ENCODE peak calls at places on chromosomes 5 and 9, in ten cellular contexts. One of them, this sample, is unnamed.

GRCh38 chr5:34486160-34486765 is 169.9 kb upstream of the RAI14 start:
- DNase-seq in sigmoid colon: peak; percentile 89
- DNase-seq in body of pancreas: peak; percentile 91
- DNase-seq in lower leg skin: peak; percentile 95
- DNase-seq in spleen: peak; percentile 86
- DNase-seq in suprapubic skin: peak; percentile 87
- DNase-seq in HepG2: peak; percentile 83
- DNase-seq in uterus: peak; percentile 87
- DNase-seq in heart left ventricle: peak; percentile 85
- DNase-seq in K562: peak; percentile 74
- DNase-seq in this sample: peak; percentile 42

GRCh38 chr9:120783611-120784047 is 9.6 kb downstream of the FBXW2 start:
- DNase-seq in sigmoid colon: no peak
- DNase-seq in body of pancreas: no peak
- DNase-seq in lower leg skin: no peak
- DNase-seq in spleen: no peak
- DNase-seq in suprapubic skin: no peak
- DNase-seq in HepG2: peak; percentile 87
- DNase-seq in uterus: no peak
- DNase-seq in heart left ventricle: no peak
- DNase-seq in K562: no peak
- DNase-seq in this sample: no peak

GRCh38 chr5:133341296-133341695 is 271.0 kb downstream of the FSTL4 start:
- DNase-seq in sigmoid colon: peak; percentile 32
- DNase-seq in body of pancreas: no peak
- DNase-seq in lower leg skin: no peak
- DNase-seq in spleen: peak; percentile 60
- DNase-seq in suprapubic skin: no peak
- DNase-seq in HepG2: no peak
- DNase-seq in uterus: no peak
- DNase-seq in heart left ventricle: no peak
- DNase-seq in K562: no peak
- DNase-seq in this sample: no peak

GRCh38 chr5:40258205-40258604 is 421.5 kb upstream of the PTGER4 start:
- DNase-seq in sigmoid colon: no peak
- DNase-seq in body of pancreas: no peak
- DNase-seq in lower leg skin: no peak
- DNase-seq in spleen: no peak
- DNase-seq in suprapubic skin: no peak
- DNase-seq in HepG2: no peak
- DNase-seq in uterus: no peak
- DNase-seq in heart left ventricle: no peak
- DNase-seq in K562: no peak
- DNase-seq in this sample: no peak

GRCh38 chr5:2755371-2755715 is 3.9 kb upstream of the IRX2 start:
- DNase-seq in sigmoid colon: no peak
- DNase-seq in body of pancreas: no peak
- DNase-seq in lower leg skin: no peak
- DNase-seq in spleen: no peak
- DNase-seq in suprapubic skin: no peak
- DNase-seq in HepG2: no peak
- DNase-seq in uterus: no peak
- DNase-seq in heart left ventricle: no peak
- DNase-seq in K562: no peak
- DNase-seq in this sample: no peak

GRCh38 chr5:5154733-5155132 is 14.6 kb downstream of the ADAMTS16 start:
- DNase-seq in sigmoid colon: no peak
- DNase-seq in body of pancreas: no peak
- DNase-seq in lower leg skin: no peak
- DNase-seq in spleen: no peak
- DNase-seq in suprapubic skin: no peak
- DNase-seq in HepG2: no peak
- DNase-seq in uterus: no peak
- DNase-seq in heart left ventricle: no peak
- DNase-seq in K562: no peak
- DNase-seq in this sample: no peak

GRCh38 chr5:159833846-159834245 is 82.4 kb upstream of the ADRA1B start:
- DNase-seq in sigmoid colon: no peak
- DNase-seq in body of pancreas: no peak
- DNase-seq in lower leg skin: no peak
- DNase-seq in spleen: no peak
- DNase-seq in suprapubic skin: no peak
- DNase-seq in HepG2: no peak
- DNase-seq in uterus: no peak
- DNase-seq in heart left ventricle: no peak
- DNase-seq in K562: no peak
- DNase-seq in this sample: no peak

GRCh38 chr5:35679351-35679750 is 61.7 kb downstream of the SPEF2 start:
- DNase-seq in sigmoid colon: no peak
- DNase-seq in body of pancreas: no peak
- DNase-seq in lower leg skin: no peak
- DNase-seq in spleen: no peak
- DNase-seq in suprapubic skin: no peak
- DNase-seq in HepG2: no peak
- DNase-seq in uterus: no peak
- DNase-seq in heart left ventricle: no peak
- DNase-seq in K562: no peak
- DNase-seq in this sample: no peak

GRCh38 chr5:54313311-54314270 is 3.2 kb upstream of the ARL15 start:
- DNase-seq in sigmoid colon: no peak
- DNase-seq in body of pancreas: no peak
- DNase-seq in lower leg skin: no peak
- DNase-seq in spleen: no peak
- DNase-seq in suprapubic skin: no peak
- DNase-seq in HepG2: no peak
- DNase-seq in uterus: no peak
- DNase-seq in heart left ventricle: no peak
- DNase-seq in K562: no peak
- DNase-seq in this sample: no peak

GRCh38 chr5:170861855-170862766 is at the start of gene RANBP17:
- DNase-seq in sigmoid colon: peak; percentile 63
- DNase-seq in body of pancreas: peak; percentile 65
- DNase-seq in lower leg skin: no peak
- DNase-seq in spleen: peak; percentile 78
- DNase-seq in suprapubic skin: no peak
- DNase-seq in HepG2: no peak
- DNase-seq in uterus: no peak
- DNase-seq in heart left ventricle: peak; percentile 58
- DNase-seq in K562: no peak
- DNase-seq in this sample: peak; percentile 11
- TF ChIP-seq POLR2A in sigmoid colon: no peak
- TF ChIP-seq POLR2A in body of pancreas: peak; percentile 16
- TF ChIP-seq POLR2A in lower leg skin: no peak
- TF ChIP-seq POLR2A in spleen: no peak
- TF ChIP-seq POLR2A in suprapubic skin: no peak
- TF ChIP-seq POLR2A in HepG2: no peak
- TF ChIP-seq POLR2A in uterus: no peak
- TF ChIP-seq POLR2A in heart left ventricle: no peak
- TF ChIP-seq POLR2A in K562: no peak
- TF ChIP-seq POLR2A in this sample: no peak

GRCh38 chr9:70412678-70413426 is 1.6 kb downstream of the KLF9 start:
- DNase-seq in sigmoid colon: peak; percentile 97
- DNase-seq in body of pancreas: peak; percentile 92
- DNase-seq in lower leg skin: peak; percentile 97
- DNase-seq in spleen: peak; percentile 93
- DNase-seq in suprapubic skin: peak; percentile 93
- DNase-seq in HepG2: peak; percentile 37
- DNase-seq in uterus: peak; percentile 92
- DNase-seq in heart left ventricle: peak; percentile 95
- DNase-seq in K562: peak; percentile 44
- DNase-seq in this sample: no peak

GRCh38 chr9:70410368-70410767 is 4.1 kb downstream of the KLF9 start:
- DNase-seq in sigmoid colon: no peak
- DNase-seq in body of pancreas: no peak
- DNase-seq in lower leg skin: no peak
- DNase-seq in spleen: no peak
- DNase-seq in suprapubic skin: peak; percentile 26
- DNase-seq in HepG2: no peak
- DNase-seq in uterus: no peak
- DNase-seq in heart left ventricle: no peak
- DNase-seq in K562: no peak
- DNase-seq in this sample: no peak

GRCh38 chr9:70413427-70413797 is 1.0 kb downstream of the KLF9 start:
- DNase-seq in sigmoid colon: no peak
- DNase-seq in body of pancreas: no peak
- DNase-seq in lower leg skin: no peak
- DNase-seq in spleen: no peak
- DNase-seq in suprapubic skin: no peak
- DNase-seq in HepG2: no peak
- DNase-seq in uterus: no peak
- DNase-seq in heart left ventricle: peak; percentile 86
- DNase-seq in K562: peak; percentile 51
- DNase-seq in this sample: peak; percentile 36

GRCh38 chr9:70411141-70411929 is 3.1 kb downstream of the KLF9 start:
- DNase-seq in sigmoid colon: peak; percentile 90
- DNase-seq in body of pancreas: peak; percentile 71
- DNase-seq in lower leg skin: peak; percentile 95
- DNase-seq in spleen: peak; percentile 79
- DNase-seq in suprapubic skin: peak; percentile 82
- DNase-seq in HepG2: peak; percentile 9
- DNase-seq in uterus: peak; percentile 72
- DNase-seq in heart left ventricle: peak; percentile 75
- DNase-seq in K562: peak; percentile 19
- DNase-seq in this sample: no peak

DNA sequence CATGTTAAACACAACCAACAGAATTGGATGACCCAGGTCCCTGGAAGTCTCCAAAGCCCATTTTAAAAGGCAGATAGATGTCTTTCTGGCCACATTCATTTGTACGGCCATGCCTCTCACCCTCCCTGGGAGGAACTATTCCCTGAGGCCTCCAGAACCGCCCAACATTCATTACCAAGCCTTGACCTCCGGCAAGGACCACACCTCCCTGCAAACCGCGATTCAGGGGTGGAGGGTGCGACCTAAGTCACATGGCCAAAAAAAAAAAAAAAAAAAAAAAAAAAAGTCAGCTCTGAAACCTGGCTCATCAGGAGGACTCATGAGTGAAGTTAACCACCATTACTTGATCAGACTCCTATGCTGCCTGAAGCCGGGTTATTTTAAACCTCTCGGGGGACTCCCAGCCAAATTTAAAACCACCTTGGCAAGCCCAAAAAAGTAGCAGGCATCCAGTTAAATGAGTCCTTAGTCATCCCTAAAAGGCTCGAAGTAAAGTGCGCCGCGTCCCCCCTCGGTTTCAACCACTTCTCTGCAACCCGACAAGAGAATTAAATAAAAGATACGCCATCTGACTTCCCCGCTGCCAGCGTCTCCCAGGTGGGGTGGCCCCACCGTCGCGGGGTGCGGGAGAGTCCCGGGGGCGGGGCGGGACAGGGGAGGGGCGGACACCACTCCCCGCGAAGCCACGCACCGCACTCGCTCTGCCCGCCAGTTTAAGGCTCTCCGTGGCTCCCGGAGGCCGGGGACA is 2.4 kb downstream of the KLF9 start:
- DNase-seq in sigmoid colon: peak; percentile 89
- DNase-seq in body of pancreas: peak; percentile 90
- DNase-seq in lower leg skin: peak; percentile 94
- DNase-seq in spleen: peak; percentile 92
- DNase-seq in suprapubic skin: peak; percentile 88
- DNase-seq in HepG2: peak; percentile 81
- DNase-seq in uterus: peak; percentile 78
- DNase-seq in heart left ventricle: peak; percentile 86
- DNase-seq in K562: peak; percentile 60
- DNase-seq in this sample: peak; percentile 31
- TF ChIP-seq POLR2A in sigmoid colon: peak; percentile 23
- TF ChIP-seq POLR2A in body of pancreas: no peak
- TF ChIP-seq POLR2A in lower leg skin: no peak
- TF ChIP-seq POLR2A in spleen: no peak
- TF ChIP-seq POLR2A in suprapubic skin: no peak
- TF ChIP-seq POLR2A in HepG2: peak; percentile 78
- TF ChIP-seq POLR2A in uterus: peak; percentile 6
- TF ChIP-seq POLR2A in heart left ventricle: peak; percentile 67
- TF ChIP-seq POLR2A in K562: no peak
- TF ChIP-seq POLR2A in this sample: no peak

DNA sequence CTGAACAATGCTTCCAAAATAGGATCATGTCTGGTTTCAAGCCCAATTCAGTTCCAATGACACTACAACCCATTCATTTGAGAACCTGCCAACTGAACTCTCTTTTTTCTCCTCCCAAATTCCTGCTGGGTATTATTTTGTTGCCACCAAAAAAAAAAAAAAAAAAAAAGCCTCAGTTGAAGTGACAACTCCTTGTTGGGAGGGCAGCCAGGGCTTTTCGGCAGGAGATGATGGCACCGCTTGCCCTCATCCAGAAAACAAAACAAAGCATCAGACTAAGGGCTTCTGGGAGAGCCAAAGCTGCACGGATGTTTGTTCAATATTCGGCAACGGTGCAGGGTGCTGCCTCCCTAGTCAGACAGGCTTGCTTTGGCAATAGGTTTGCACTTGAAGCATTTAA is 30.6 kb upstream of the TRIM32 start:
- DNase-seq in sigmoid colon: no peak
- DNase-seq in body of pancreas: no peak
- DNase-seq in lower leg skin: no peak
- DNase-seq in spleen: no peak
- DNase-seq in suprapubic skin: no peak
- DNase-seq in HepG2: no peak
- DNase-seq in uterus: no peak
- DNase-seq in heart left ventricle: peak; percentile 37
- DNase-seq in K562: no peak
- DNase-seq in this sample: no peak
- TF ChIP-seq POLR2A in sigmoid colon: no peak
- TF ChIP-seq POLR2A in body of pancreas: no peak
- TF ChIP-seq POLR2A in lower leg skin: no peak
- TF ChIP-seq POLR2A in spleen: no peak
- TF ChIP-seq POLR2A in suprapubic skin: no peak
- TF ChIP-seq POLR2A in HepG2: no peak
- TF ChIP-seq POLR2A in uterus: no peak
- TF ChIP-seq POLR2A in heart left ventricle: no peak
- TF ChIP-seq POLR2A in K562: no peak
- TF ChIP-seq POLR2A in this sample: no peak

DNA sequence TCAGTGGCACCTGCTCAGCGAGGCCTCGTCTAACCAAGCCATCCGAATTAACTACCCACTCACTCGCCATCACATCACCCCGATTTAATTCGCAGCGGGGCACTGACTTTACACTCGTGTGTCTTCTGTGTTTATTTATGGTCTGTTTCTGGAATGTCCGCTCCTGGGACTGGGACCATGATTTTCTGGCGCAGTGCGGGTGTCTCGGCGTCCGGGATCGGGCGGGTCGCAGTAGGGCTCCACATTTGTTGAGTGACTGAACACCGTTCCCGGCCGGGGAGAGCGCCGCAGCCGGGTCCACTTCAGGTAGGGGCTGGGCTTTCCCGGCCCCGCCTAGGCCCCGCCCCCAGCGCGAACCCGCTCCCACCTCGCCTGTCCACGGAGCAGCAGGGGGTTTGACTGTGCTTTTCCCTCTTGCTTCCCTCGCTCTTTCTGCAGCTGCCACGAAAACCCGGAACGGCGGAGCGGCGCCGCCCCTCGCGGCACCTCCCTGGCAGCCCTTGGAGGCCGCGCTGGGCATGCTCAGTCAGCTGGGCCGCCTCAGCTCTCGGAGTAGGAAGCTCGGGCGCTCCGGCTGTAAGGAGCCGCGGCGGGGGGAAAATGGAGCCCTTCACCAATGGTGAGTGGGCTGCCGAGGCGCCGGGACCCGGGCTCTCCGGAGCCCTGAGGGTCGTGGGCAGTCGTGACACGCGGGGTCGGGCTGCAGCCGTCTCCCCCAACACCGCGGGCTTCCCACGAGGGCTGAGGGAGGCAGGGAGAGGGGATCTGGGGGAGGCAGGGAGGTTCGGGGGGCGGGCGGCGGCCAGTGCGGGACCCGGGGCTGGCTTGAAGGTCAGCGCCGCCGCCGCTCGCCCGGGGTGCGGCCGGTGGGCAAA is at the start of gene LNPEP:
- DNase-seq in sigmoid colon: peak; percentile 98
- DNase-seq in body of pancreas: peak; percentile 98
- DNase-seq in lower leg skin: peak; percentile 99
- DNase-seq in spleen: peak; percentile 100
- DNase-seq in suprapubic skin: peak; percentile 97
- DNase-seq in HepG2: peak; percentile 93
- DNase-seq in uterus: peak; percentile 94
- DNase-seq in heart left ventricle: peak; percentile 97
- DNase-seq in K562: peak; percentile 90
- DNase-seq in this sample: peak; percentile 57
- TF ChIP-seq POLR2A in sigmoid colon: peak; percentile 73
- TF ChIP-seq POLR2A in body of pancreas: peak; percentile 81
- TF ChIP-seq POLR2A in lower leg skin: no peak
- TF ChIP-seq POLR2A in spleen: peak; percentile 86
- TF ChIP-seq POLR2A in suprapubic skin: peak; percentile 63
- TF ChIP-seq POLR2A in HepG2: peak; percentile 43
- TF ChIP-seq POLR2A in uterus: no peak
- TF ChIP-seq POLR2A in heart left ventricle: peak; percentile 75
- TF ChIP-seq POLR2A in K562: peak; percentile 50
- TF ChIP-seq POLR2A in this sample: no peak

This sample was measured in GM12891.